ENCODE peak calls at places on chromosomes 13 and 19, in seven cellular contexts. One of them, this sample, is unnamed.

GRCh38 chr13:99419591-99420243 is 81.6 kb upstream of the TM9SF2 start:
- DNase-seq in mesenchymal stem cell: no peak
- DNase-seq in mesendoderm: no peak
- DNase-seq in IMR-90: no peak
- DNase-seq in H1: no peak
- DNase-seq in H9: no peak
- DNase-seq in trophoblast cell: no peak
- DNase-seq in this sample: no peak

GRCh38 chr13:109998808-109999528 is 212.6 kb upstream of the IRS2 start:
- DNase-seq in mesenchymal stem cell: peak; percentile 92
- DNase-seq in mesendoderm: no peak
- DNase-seq in IMR-90: peak; percentile 95
- DNase-seq in H1: no peak
- DNase-seq in H9: no peak
- DNase-seq in trophoblast cell: peak; percentile 86
- DNase-seq in this sample: no peak

GRCh38 chr19:29988351-29988750 is 46.3 kb downstream of the URI1 start:
- DNase-seq in mesenchymal stem cell: no peak
- DNase-seq in mesendoderm: peak; percentile 82
- DNase-seq in IMR-90: no peak
- DNase-seq in H1: no peak
- DNase-seq in H9: peak; percentile 58
- DNase-seq in trophoblast cell: no peak
- DNase-seq in this sample: no peak

GRCh38 chr13:49820591-49821215 is 28.2 kb upstream of the KPNA3 start:
- DNase-seq in mesenchymal stem cell: no peak
- DNase-seq in mesendoderm: no peak
- DNase-seq in IMR-90: no peak
- DNase-seq in H1: no peak
- DNase-seq in H9: no peak
- DNase-seq in trophoblast cell: no peak
- DNase-seq in this sample: no peak

GRCh38 chr13:23516190-23516589 is 54.0 kb upstream of the TNFRSF19 start:
- DNase-seq in mesenchymal stem cell: no peak
- DNase-seq in mesendoderm: peak; percentile 91
- DNase-seq in IMR-90: no peak
- DNase-seq in H1: no peak
- DNase-seq in H9: no peak
- DNase-seq in trophoblast cell: no peak
- DNase-seq in this sample: no peak

GRCh38 chr19:15123900-15124299 is 16.7 kb downstream of the SYDE1 start:
- DNase-seq in mesenchymal stem cell: no peak
- DNase-seq in mesendoderm: no peak
- DNase-seq in IMR-90: no peak
- DNase-seq in H1: no peak
- DNase-seq in H9: no peak
- DNase-seq in trophoblast cell: no peak
- DNase-seq in this sample: no peak

GRCh38 chr13:32734511-32734910 is 148.3 kb downstream of the PDS5B start:
- DNase-seq in mesenchymal stem cell: no peak
- DNase-seq in mesendoderm: no peak
- DNase-seq in IMR-90: peak; percentile 88
- DNase-seq in H1: no peak
- DNase-seq in H9: no peak
- DNase-seq in trophoblast cell: no peak
- DNase-seq in this sample: no peak

GRCh38 chr13:50589139-50589538 is 254.4 kb downstream of the DLEU7 start:
- DNase-seq in mesenchymal stem cell: peak; percentile 84
- DNase-seq in mesendoderm: no peak
- DNase-seq in IMR-90: peak; percentile 91
- DNase-seq in H1: no peak
- DNase-seq in H9: no peak
- DNase-seq in trophoblast cell: no peak
- DNase-seq in this sample: no peak

GRCh38 chr19:54549224-54549623 is 24.4 kb upstream of the LILRA2 start:
- DNase-seq in mesenchymal stem cell: no peak
- DNase-seq in mesendoderm: no peak
- DNase-seq in IMR-90: no peak
- DNase-seq in H1: no peak
- DNase-seq in H9: no peak
- DNase-seq in trophoblast cell: no peak
- DNase-seq in this sample: no peak

GRCh38 chr19:39325778-39326680 is 5.4 kb upstream of the LRFN1 start:
- DNase-seq in mesenchymal stem cell: peak; percentile 33
- DNase-seq in mesendoderm: peak; percentile 58
- DNase-seq in IMR-90: peak; percentile 7
- DNase-seq in H1: no peak
- DNase-seq in H9: peak; percentile 60
- DNase-seq in trophoblast cell: no peak
- DNase-seq in this sample: no peak

GRCh38 chr13:29511439-29511814 is 84.1 kb downstream of the SLC7A1 start:
- DNase-seq in mesenchymal stem cell: no peak
- DNase-seq in mesendoderm: no peak
- DNase-seq in IMR-90: no peak
- DNase-seq in H1: no peak
- DNase-seq in H9: no peak
- DNase-seq in trophoblast cell: no peak
- DNase-seq in this sample: no peak

GRCh38 chr13:29508130-29508873 is 87.2 kb downstream of the SLC7A1 start:
- DNase-seq in mesenchymal stem cell: peak; percentile 84
- DNase-seq in mesendoderm: peak; percentile 77
- DNase-seq in IMR-90: peak; percentile 79
- DNase-seq in H1: peak; percentile 91
- DNase-seq in H9: peak; percentile 85
- DNase-seq in trophoblast cell: peak; percentile 78
- DNase-seq in this sample: peak; percentile 82

GRCh38 chr13:29508874-29509249 is 86.6 kb downstream of the SLC7A1 start:
- DNase-seq in mesenchymal stem cell: no peak
- DNase-seq in mesendoderm: no peak
- DNase-seq in IMR-90: no peak
- DNase-seq in H1: no peak
- DNase-seq in H9: no peak
- DNase-seq in trophoblast cell: no peak
- DNase-seq in this sample: no peak

GRCh38 chr13:29510698-29511438 is 84.6 kb downstream of the SLC7A1 start:
- DNase-seq in mesenchymal stem cell: no peak
- DNase-seq in mesendoderm: no peak
- DNase-seq in IMR-90: no peak
- DNase-seq in H1: no peak
- DNase-seq in H9: no peak
- DNase-seq in trophoblast cell: no peak
- DNase-seq in this sample: no peak

GRCh38 chr13:29509999-29510586 is 85.4 kb downstream of the SLC7A1 start:
- DNase-seq in mesenchymal stem cell: no peak
- DNase-seq in mesendoderm: no peak
- DNase-seq in IMR-90: peak; percentile 57
- DNase-seq in H1: no peak
- DNase-seq in H9: no peak
- DNase-seq in trophoblast cell: no peak
- DNase-seq in this sample: no peak
- H2BK120ac ChIP-seq in mesenchymal stem cell: no peak overlapping the region
- H2BK120ac ChIP-seq in mesendoderm: no peak overlapping the region
- H2BK120ac ChIP-seq in IMR-90: no peak overlapping the region
- H2BK120ac ChIP-seq in H1: no peak overlapping the region
- H2BK120ac ChIP-seq in H9: no peak overlapping the region
- H2BK120ac ChIP-seq in trophoblast cell: no peak overlapping the region
- H2BK120ac ChIP-seq in this sample: no peak overlapping the region

GRCh38 chr19:2034729-2035589 is 16.1 kb downstream of the MKNK2 start:
- DNase-seq in mesenchymal stem cell: peak; percentile 28
- DNase-seq in mesendoderm: peak; percentile 86
- DNase-seq in IMR-90: peak; percentile 8
- DNase-seq in H1: peak; percentile 97
- DNase-seq in H9: peak; percentile 98
- DNase-seq in trophoblast cell: peak; percentile 44
- DNase-seq in this sample: no peak
- H2BK120ac ChIP-seq in mesenchymal stem cell: no peak overlapping the region
- H2BK120ac ChIP-seq in mesendoderm: no peak overlapping the region
- H2BK120ac ChIP-seq in IMR-90: no peak overlapping the region
- H2BK120ac ChIP-seq in H1: no peak overlapping the region
- H2BK120ac ChIP-seq in H9: no peak overlapping the region
- H2BK120ac ChIP-seq in trophoblast cell: no peak overlapping the region
- H2BK120ac ChIP-seq in this sample: no peak overlapping the region

GRCh38 chr19:18532208-18532890 is 10.5 kb upstream of the ELL start:
- DNase-seq in mesenchymal stem cell: no peak
- DNase-seq in mesendoderm: no peak
- DNase-seq in IMR-90: no peak
- DNase-seq in H1: no peak
- DNase-seq in H9: no peak
- DNase-seq in trophoblast cell: no peak
- DNase-seq in this sample: no peak
- H2BK120ac ChIP-seq in mesenchymal stem cell: no peak overlapping the region
- H2BK120ac ChIP-seq in mesendoderm: no peak overlapping the region
- H2BK120ac ChIP-seq in IMR-90: no peak overlapping the region
- H2BK120ac ChIP-seq in H1: no peak overlapping the region
- H2BK120ac ChIP-seq in H9: no peak overlapping the region
- H2BK120ac ChIP-seq in trophoblast cell: no peak overlapping the region
- H2BK120ac ChIP-seq in this sample: no peak overlapping the region

DNA sequence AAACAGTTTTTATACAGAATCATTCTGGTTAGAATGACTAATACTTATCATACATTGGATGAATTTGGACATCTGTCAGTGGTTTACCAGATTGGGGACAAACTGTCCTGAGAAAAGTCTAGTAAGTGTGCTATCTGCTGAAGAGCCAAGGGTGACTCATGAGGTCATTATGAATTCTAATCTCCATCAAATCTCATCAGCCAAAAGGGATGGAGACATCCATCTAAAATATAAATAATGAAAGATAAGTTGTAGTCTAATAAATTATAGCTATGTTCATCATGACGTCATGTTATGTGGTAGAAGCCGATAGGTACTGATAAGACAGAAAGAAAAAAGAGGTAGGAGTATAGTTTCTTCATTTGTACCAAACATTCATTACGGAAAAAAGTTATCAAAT is 804.4 kb downstream of the PCDH9 start:
- DNase-seq in mesenchymal stem cell: peak; percentile 13
- DNase-seq in mesendoderm: no peak
- DNase-seq in IMR-90: peak; percentile 24
- DNase-seq in H1: no peak
- DNase-seq in H9: no peak
- DNase-seq in trophoblast cell: no peak
- DNase-seq in this sample: no peak
- H2BK120ac ChIP-seq in mesenchymal stem cell: no peak overlapping the region
- H2BK120ac ChIP-seq in mesendoderm: no peak overlapping the region
- H2BK120ac ChIP-seq in IMR-90: no peak overlapping the region
- H2BK120ac ChIP-seq in H1: no peak overlapping the region
- H2BK120ac ChIP-seq in H9: no peak overlapping the region
- H2BK120ac ChIP-seq in trophoblast cell: no peak overlapping the region
- H2BK120ac ChIP-seq in this sample: no peak overlapping the region

GRCh38 chr13:76619631-76620030 is 266.6 kb downstream of the KCTD12 start:
- DNase-seq in mesenchymal stem cell: no peak
- DNase-seq in mesendoderm: no peak
- DNase-seq in IMR-90: no peak
- DNase-seq in H1: no peak
- DNase-seq in H9: no peak
- DNase-seq in trophoblast cell: no peak
- DNase-seq in this sample: no peak
- H2BK120ac ChIP-seq in mesenchymal stem cell: no peak overlapping the region
- H2BK120ac ChIP-seq in mesendoderm: no peak overlapping the region
- H2BK120ac ChIP-seq in IMR-90: no peak overlapping the region
- H2BK120ac ChIP-seq in H1: no peak overlapping the region
- H2BK120ac ChIP-seq in H9: no peak overlapping the region
- H2BK120ac ChIP-seq in trophoblast cell: no peak overlapping the region
- H2BK120ac ChIP-seq in this sample: no peak overlapping the region

GRCh38 chr19:17125728-17126677 is 50.4 kb downstream of the MYO9B start:
- DNase-seq in mesenchymal stem cell: peak; percentile 33
- DNase-seq in mesendoderm: no peak
- DNase-seq in IMR-90: peak; percentile 25
- DNase-seq in H1: no peak
- DNase-seq in H9: no peak
- DNase-seq in trophoblast cell: peak; percentile 69
- DNase-seq in this sample: no peak

GRCh38 chr19:17129377-17129776 is 53.8 kb downstream of the MYO9B start:
- DNase-seq in mesenchymal stem cell: no peak
- DNase-seq in mesendoderm: no peak
- DNase-seq in IMR-90: no peak
- DNase-seq in H1: no peak
- DNase-seq in H9: no peak
- DNase-seq in trophoblast cell: no peak
- DNase-seq in this sample: no peak

GRCh38 chr19:17128820-17129219 is 53.2 kb downstream of the MYO9B start:
- DNase-seq in mesenchymal stem cell: no peak
- DNase-seq in mesendoderm: no peak
- DNase-seq in IMR-90: no peak
- DNase-seq in H1: no peak
- DNase-seq in H9: no peak
- DNase-seq in trophoblast cell: no peak
- DNase-seq in this sample: no peak

GRCh38 chr19:17127671-17128070 is 52.1 kb downstream of the MYO9B start:
- DNase-seq in mesenchymal stem cell: no peak
- DNase-seq in mesendoderm: no peak
- DNase-seq in IMR-90: no peak
- DNase-seq in H1: no peak
- DNase-seq in H9: no peak
- DNase-seq in trophoblast cell: no peak
- DNase-seq in this sample: no peak

GRCh38 chr19:17128403-17128802 is 52.8 kb downstream of the MYO9B start:
- DNase-seq in mesenchymal stem cell: no peak
- DNase-seq in mesendoderm: no peak
- DNase-seq in IMR-90: no peak
- DNase-seq in H1: no peak
- DNase-seq in H9: no peak
- DNase-seq in trophoblast cell: no peak
- DNase-seq in this sample: no peak
- H2BK120ac ChIP-seq in mesenchymal stem cell: no peak overlapping the region
- H2BK120ac ChIP-seq in mesendoderm: no peak overlapping the region
- H2BK120ac ChIP-seq in IMR-90: no peak overlapping the region
- H2BK120ac ChIP-seq in H1: no peak overlapping the region
- H2BK120ac ChIP-seq in H9: no peak overlapping the region
- H2BK120ac ChIP-seq in trophoblast cell: peak overlapping the region; percentile 0
- H2BK120ac ChIP-seq in this sample: no peak overlapping the region

GRCh38 chr13:46392967-46393366 is 5.9 kb upstream of the RUBCNL start:
- DNase-seq in mesenchymal stem cell: no peak
- DNase-seq in mesendoderm: no peak
- DNase-seq in IMR-90: no peak
- DNase-seq in H1: no peak
- DNase-seq in H9: no peak
- DNase-seq in trophoblast cell: no peak
- DNase-seq in this sample: no peak
- H2BK120ac ChIP-seq in mesenchymal stem cell: no peak overlapping the region
- H2BK120ac ChIP-seq in mesendoderm: no peak overlapping the region
- H2BK120ac ChIP-seq in IMR-90: no peak overlapping the region
- H2BK120ac ChIP-seq in H1: no peak overlapping the region
- H2BK120ac ChIP-seq in H9: no peak overlapping the region
- H2BK120ac ChIP-seq in trophoblast cell: no peak overlapping the region
- H2BK120ac ChIP-seq in this sample: no peak overlapping the region